ENCODE peak calls at places on chromosomes 16 and 17, in four cellular contexts. U is suprapubic skin, R is right cardiac atrium, S is Peyer's patch. O is an unnamed sample. For H3K4me1, the result is how much of the 10 kb centered on the place peaks cover.

GRCh38 chr16:370443-370842 is at the start of gene MRPL28:
- DNase-seq in U (peak), R (peak), S (peak), O (peak)

GRCh38 chr16:82704369-82704768 is 77.6 kb downstream of the CDH13 start:
- DNase-seq in U (no peak), R (no peak), S (no peak), O (no peak)

GRCh38 chr17:78899361-78900260 is 3.4 kb downstream of the CEP295NL start:
- DNase-seq in U (no peak), R (peak), S (no peak), O (no peak)

GRCh38 chr16:361341-361871 is 8.9 kb upstream of the AXIN1 start:
- DNase-seq in U (no peak), R (peak), S (no peak), O (no peak)

GRCh38 chr17:82091264-82092066 is 6.6 kb downstream of the FASN start:
- DNase-seq in U (no peak), R (peak), S (no peak), O (no peak)

GRCh38 chr16:55439101-55439690 is 39.8 kb upstream of the MMP2 start:
- DNase-seq in U (no peak), R (no peak), S (no peak), O (no peak)

GRCh38 chr17:55641559-55642160 is 81.0 kb downstream of the TMEM100 start:
- DNase-seq in U (peak), R (peak), S (peak), O (peak)

GRCh38 chr16:49986351-49987124 is 38.5 kb upstream of the CNEP1R1 start:
- DNase-seq in U (no peak), R (no peak), S (no peak), O (no peak)

GRCh38 chr17:29039764-29040598 is 3.0 kb upstream of the PIPOX start:
- DNase-seq in U (no peak), R (no peak), S (no peak), O (no peak)

GRCh38 chr17:82871056-82871775 is 31.4 kb upstream of the ZNF750 start:
- DNase-seq in U (no peak), R (peak), S (peak), O (no peak)

DNA sequence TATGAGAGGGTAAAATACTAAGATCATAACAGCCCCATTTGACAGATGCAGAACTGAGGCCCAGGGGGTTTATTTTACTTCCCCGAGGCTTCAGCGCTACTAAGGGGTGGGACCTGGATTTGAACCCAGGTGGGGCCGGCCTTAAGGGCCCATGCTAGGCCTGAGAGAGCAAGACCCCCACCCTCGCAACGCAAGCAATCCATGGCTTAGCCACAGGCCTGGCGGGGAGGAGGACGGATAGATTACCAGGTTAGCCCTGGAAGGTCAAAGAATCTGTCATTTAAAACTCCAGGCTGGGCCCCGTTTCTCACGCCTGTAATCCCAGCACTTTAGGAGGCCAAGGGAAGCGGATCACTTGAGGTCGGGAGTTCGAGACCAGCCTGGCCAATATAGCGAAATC is 1.9 kb upstream of the CDH3 start:
- DNase-seq in U (no peak), R (no peak), S (no peak), O (no peak)
- H3K27ac ChIP-seq in U (no peak), R (no peak), S (no peak), O (no peak)

DNA sequence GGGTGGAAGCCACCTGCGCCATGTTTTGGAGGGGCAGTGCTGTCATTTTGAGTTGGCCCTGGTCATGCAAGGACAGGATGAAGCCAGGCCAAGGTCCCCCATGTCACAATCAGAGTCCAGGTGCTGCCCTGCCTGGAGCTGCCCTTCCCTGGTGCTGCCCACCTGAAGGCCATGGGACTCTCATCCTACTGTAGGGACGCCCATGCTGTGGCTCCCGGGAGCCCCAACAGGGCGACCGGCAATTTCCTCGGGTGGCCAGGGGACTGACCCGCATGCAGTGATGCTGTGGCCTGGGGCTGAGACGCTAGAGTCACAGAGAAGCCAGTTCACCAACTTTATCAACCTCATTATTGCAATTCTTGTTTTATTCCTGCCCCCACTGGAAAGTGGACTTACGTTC is 8.0 kb downstream of the CCL17 start:
- DNase-seq in U (no peak), R (no peak), S (no peak), O (no peak)
- H3K4me1 ChIP-seq in U (under half), R (under half), S (under half), O (under half)

GRCh38 chr17:14304222-14304844 is 3.5 kb downstream of the HS3ST3B1 start:
- DNase-seq in U (no peak), R (no peak), S (no peak), O (no peak)

GRCh38 chr17:14303343-14304221 is 2.7 kb downstream of the HS3ST3B1 start:
- DNase-seq in U (no peak), R (peak), S (no peak), O (peak)

GRCh38 chr17:14305785-14306496 is 5.1 kb downstream of the HS3ST3B1 start:
- DNase-seq in U (no peak), R (no peak), S (no peak), O (no peak)

GRCh38 chr17:14306602-14307001 is 5.7 kb downstream of the HS3ST3B1 start:
- DNase-seq in U (no peak), R (no peak), S (no peak), O (no peak)

GRCh38 chr17:14304876-14305636 is 4.2 kb downstream of the HS3ST3B1 start:
- DNase-seq in U (no peak), R (no peak), S (no peak), O (no peak)
- H3K4me3 ChIP-seq in U (no peak), R (no peak), S (no peak), O (no peak)

GRCh38 chr16:66662445-66663194 is 33.9 kb downstream of the CMTM4 start:
- DNase-seq in U (no peak), R (no peak), S (no peak), O (no peak)
- H3K27ac ChIP-seq in U (no peak), R (peak), S (no peak), O (no peak)

DNA sequence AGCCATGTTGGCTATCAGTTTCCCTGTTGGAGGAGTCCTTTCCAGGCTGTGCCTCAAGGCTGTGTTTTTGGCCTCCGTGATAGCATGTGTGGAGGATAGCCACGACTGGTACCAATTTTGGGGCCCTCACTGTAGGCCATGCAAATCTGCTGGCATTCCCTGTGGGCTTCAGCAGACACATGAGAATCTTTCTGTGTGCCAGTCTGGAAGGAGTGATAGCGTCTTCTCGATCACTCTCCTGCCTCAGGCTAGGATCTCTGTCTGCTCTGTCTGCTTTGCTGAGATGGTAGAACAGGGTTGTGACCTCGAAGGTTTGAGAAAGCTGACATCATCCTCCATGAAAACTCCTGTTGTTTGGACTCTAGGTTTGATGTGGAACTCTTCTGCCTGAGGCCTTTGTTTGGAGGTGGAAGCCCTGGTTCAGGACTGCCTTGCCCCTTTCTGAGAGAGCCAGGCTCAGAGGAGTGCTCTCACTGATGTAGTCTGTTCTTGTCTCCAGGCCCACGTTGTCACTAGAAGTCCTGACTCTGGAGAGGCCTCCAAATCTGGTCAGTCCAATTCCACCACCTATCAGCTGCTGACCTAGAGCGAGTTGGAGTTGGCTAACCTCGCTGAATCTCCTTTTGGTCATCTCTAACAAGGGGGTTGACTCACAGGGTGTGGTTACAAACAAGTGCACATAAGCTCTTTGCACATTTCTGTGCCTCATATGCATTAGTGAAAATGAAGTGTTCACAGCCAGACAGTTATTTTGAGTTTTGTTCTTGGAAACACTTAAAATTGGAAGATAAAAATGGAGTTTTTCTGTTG is 12.1 kb upstream of the EDC4 start:
- DNase-seq in U (no peak), R (no peak), S (no peak), O (no peak)
- H3K4me1 ChIP-seq in U (half or more), R (under half), S (under half), O (under half)

GRCh38 chr17:48427598-48427997 is 2.4 kb downstream of the SKAP1 start:
- DNase-seq in U (no peak), R (no peak), S (peak), O (peak)
- H3K4me3 ChIP-seq in U (no peak), R (no peak), S (no peak), O (peak)

GRCh38 chr17:17125136-17126084 is 80.7 kb downstream of the PLD6 start:
- DNase-seq in U (no peak), R (peak), S (no peak), O (peak)
- H3K27ac ChIP-seq in U (no peak), R (no peak), S (peak), O (peak)

GRCh38 chr17:77441130-77441920 is 300.6 kb downstream of the SEC14L1 start:
- DNase-seq in U (no peak), R (peak), S (peak), O (peak)
- H3K4me1 ChIP-seq in U (half or more), R (half or more), S (under half), O (half or more)

GRCh38 chr17:72926171-72926570 is 166.3 kb downstream of the SLC39A11 start:
- DNase-seq in U (no peak), R (no peak), S (no peak), O (no peak)

GRCh38 chr17:72930031-72930430 is 162.5 kb downstream of the SLC39A11 start:
- DNase-seq in U (no peak), R (no peak), S (no peak), O (no peak)

GRCh38 chr17:72927760-72928159 is 164.7 kb downstream of the SLC39A11 start:
- DNase-seq in U (no peak), R (no peak), S (no peak), O (no peak)

GRCh38 chr17:72928454-72929136 is 163.9 kb downstream of the SLC39A11 start:
- DNase-seq in U (no peak), R (no peak), S (no peak), O (no peak)

GRCh38 chr17:72927146-72927545 is 165.3 kb downstream of the SLC39A11 start:
- DNase-seq in U (no peak), R (no peak), S (no peak), O (no peak)
- H3K4me3 ChIP-seq in U (no peak), R (no peak), S (no peak), O (no peak)

GRCh38 chr16:84836967-84837366 is 17.2 kb downstream of the CRISPLD2 start:
- DNase-seq in U (no peak), R (no peak), S (no peak), O (no peak)

GRCh38 chr16:84839956-84840355 is 20.2 kb downstream of the CRISPLD2 start:
- DNase-seq in U (no peak), R (no peak), S (no peak), O (no peak)

GRCh38 chr16:84839054-84839453 is 19.3 kb downstream of the CRISPLD2 start:
- DNase-seq in U (no peak), R (no peak), S (no peak), O (no peak)

GRCh38 chr16:84836234-84836647 is 16.5 kb downstream of the CRISPLD2 start:
- DNase-seq in U (peak), R (peak), S (no peak), O (no peak)

DNA sequence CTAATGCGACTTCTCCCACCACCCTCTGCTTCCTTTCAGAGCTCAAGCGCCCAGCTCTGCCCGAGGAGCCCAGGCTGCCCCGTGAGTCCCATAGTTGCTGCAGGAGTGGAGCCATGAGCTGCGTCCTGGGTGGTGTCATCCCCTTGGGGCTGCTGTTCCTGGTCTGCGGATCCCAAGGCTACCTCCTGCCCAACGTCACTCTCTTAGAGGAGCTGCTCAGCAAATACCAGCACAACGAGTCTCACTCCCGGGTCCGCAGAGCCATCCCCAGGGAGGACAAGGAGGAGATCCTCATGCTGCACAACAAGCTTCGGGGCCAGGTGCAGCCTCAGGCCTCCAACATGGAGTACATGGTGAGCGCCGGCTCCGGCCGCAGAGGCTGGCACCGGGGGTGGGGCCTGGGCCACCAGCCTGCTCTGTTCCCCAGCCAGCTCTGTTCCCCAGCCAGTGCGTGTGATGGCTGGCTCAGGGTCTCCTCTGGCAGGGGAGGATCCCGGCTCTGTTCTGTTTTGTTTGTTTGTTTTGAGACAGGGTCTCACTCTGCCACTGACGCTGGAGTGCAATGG is 18.7 kb downstream of the CRISPLD2 start:
- DNase-seq in U (no peak), R (no peak), S (no peak), O (no peak)
- H3K27ac ChIP-seq in U (no peak), R (no peak), S (peak), O (no peak)